ENCODE peak calls at places on chromosome 2, in ten cellular contexts. G is IMR-90, K is HCT116, A is transverse colon, S is GM12891, N is stomach, P is breast epithelium, F is heart left ventricle, J is body of pancreas, R is A549. B is an unnamed sample.

GRCh38 chr2:98282109-98282508 is 64.1 kb upstream of the CNGA3 start:
- DNase-seq in G (no peak), P (no peak), F (no peak), A (no peak), R (no peak), S (no peak), K (no peak), N (no peak), J (no peak), B (no peak)

GRCh38 chr2:239815638-239816035 is 209.5 kb downstream of the NDUFA10 start:
- DNase-seq in P (no peak), R (no peak), F (peak), N (no peak), S (no peak), G (no peak), A (no peak), K (no peak), J (no peak), B (no peak)

GRCh38 chr2:105934467-105934866 is 189.8 kb downstream of the NCK2 start:
- DNase-seq in R (no peak), G (no peak), F (no peak), P (peak), A (no peak), K (no peak), J (no peak), N (no peak), S (no peak), B (no peak)

GRCh38 chr2:37625781-37626548 is 45.5 kb downstream of the CDC42EP3 start:
- DNase-seq in G (peak), S (no peak), A (peak), N (no peak), R (no peak), F (no peak), K (no peak), J (peak), P (no peak), B (no peak)

GRCh38 chr2:135258193-135258592 is 206.1 kb downstream of the RAB3GAP1 start:
- DNase-seq in G (no peak), N (no peak), F (no peak), K (no peak), R (no peak), P (no peak), A (no peak), S (no peak), J (no peak), B (no peak)

GRCh38 chr2:210250577-210250976 is 25.3 kb upstream of the ACADL start:
- DNase-seq in J (no peak), S (no peak), R (no peak), K (no peak), A (no peak), F (no peak), G (no peak), P (no peak), N (no peak), B (no peak)

GRCh38 chr2:172085460-172086159 is at the start of gene DLX1:
- DNase-seq in S (no peak), P (no peak), A (no peak), K (no peak), R (peak), J (no peak), F (peak), G (no peak), N (no peak), B (no peak)

GRCh38 chr2:20050104-20050711 is 1.2 kb downstream of the LAPTM4A start:
- DNase-seq in S (no peak), J (no peak), R (no peak), G (peak), A (peak), K (no peak), N (no peak), P (no peak), F (no peak), B (no peak)

GRCh38 chr2:71831208-71831577 is 316.5 kb downstream of the CYP26B1 start:
- DNase-seq in R (peak), S (no peak), A (no peak), P (no peak), G (peak), K (no peak), N (peak), J (peak), F (no peak), B (peak)

GRCh38 chr2:214706986-214707385 is 102.5 kb downstream of the BARD1 start:
- DNase-seq in P (no peak), A (no peak), K (no peak), G (peak), N (peak), F (no peak), R (no peak), J (peak), S (no peak), B (no peak)

GRCh38 chr2:51505533-51505932 is 473.6 kb upstream of the NRXN1 start:
- DNase-seq in J (no peak), P (no peak), R (no peak), A (no peak), F (no peak), N (no peak), S (no peak), G (no peak), K (no peak), B (no peak)

GRCh38 chr2:172480301-172481218 is 53.2 kb downstream of the ITGA6 start:
- DNase-seq in K (no peak), S (no peak), P (no peak), R (no peak), A (no peak), J (no peak), N (no peak), F (peak), G (peak), B (no peak)

GRCh38 chr2:170747921-170748320 is 22.3 kb upstream of the ERICH2 start:
- DNase-seq in R (no peak), F (no peak), S (no peak), P (no peak), K (no peak), J (no peak), A (no peak), N (no peak), G (peak), B (peak)

GRCh38 chr2:168550670-168551069 is 94.6 kb downstream of the CERS6 start:
- DNase-seq in S (no peak), J (no peak), G (no peak), F (peak), N (no peak), P (no peak), K (no peak), R (no peak), A (no peak), B (no peak)

GRCh38 chr2:223165423-223166214 is 113.6 kb downstream of the KCNE4 start:
- DNase-seq in R (no peak), K (no peak), J (no peak), N (no peak), F (no peak), S (no peak), G (no peak), A (no peak), P (no peak), B (no peak)

GRCh38 chr2:69643602-69644505 is at the start of gene AAK1:
- DNase-seq in R (peak), P (peak), S (peak), K (peak), A (peak), N (peak), J (peak), G (peak), F (peak), B (peak)
- TF ChIP-seq POLR2A in R (peak), P (peak), S (peak), K (peak), A (peak), N (no peak), J (peak), G (peak), F (no peak), B (peak)

GRCh38 chr2:68365087-68365486 is at the start of gene PLEK:
- DNase-seq in N (peak), A (peak), J (peak), R (no peak), F (peak), G (no peak), K (no peak), S (no peak), P (no peak), B (no peak)
- TF ChIP-seq POLR2A in N (no peak), A (peak), J (no peak), R (no peak), F (no peak), G (no peak), K (no peak), S (peak), P (no peak), B (no peak)

GRCh38 chr2:130158631-130159030 is 13.7 kb upstream of the CCDC74B start:
- DNase-seq in N (no peak), K (no peak), S (no peak), A (no peak), R (no peak), F (no peak), G (no peak), P (no peak), J (no peak), B (no peak)
- TF ChIP-seq POLR2A in N (no peak), K (no peak), S (no peak), A (no peak), R (no peak), F (no peak), G (no peak), P (no peak), J (no peak), B (no peak)

GRCh38 chr2:201073071-201073470 is 1.3 kb downstream of the NDUFB3 start:
- DNase-seq in S (no peak), A (no peak), N (no peak), P (no peak), R (no peak), G (no peak), K (no peak), J (no peak), F (no peak), B (no peak)

GRCh38 chr2:201072201-201072530 is 365 bp downstream of the NDUFB3 start:
- DNase-seq in R (no peak), N (no peak), J (no peak), G (no peak), A (no peak), P (no peak), F (no peak), S (no peak), K (no peak), B (no peak)

GRCh38 chr2:201070966-201071304 is 536 bp downstream of the HYCC2 start:
- DNase-seq in A (no peak), N (no peak), K (no peak), F (no peak), S (no peak), P (no peak), J (no peak), R (peak), G (no peak), B (no peak)

GRCh38 chr2:201074996-201075395 is 3.2 kb downstream of the NDUFB3 start:
- DNase-seq in G (no peak), S (no peak), R (no peak), J (no peak), P (no peak), K (no peak), F (no peak), A (no peak), N (no peak), B (no peak)

DNA sequence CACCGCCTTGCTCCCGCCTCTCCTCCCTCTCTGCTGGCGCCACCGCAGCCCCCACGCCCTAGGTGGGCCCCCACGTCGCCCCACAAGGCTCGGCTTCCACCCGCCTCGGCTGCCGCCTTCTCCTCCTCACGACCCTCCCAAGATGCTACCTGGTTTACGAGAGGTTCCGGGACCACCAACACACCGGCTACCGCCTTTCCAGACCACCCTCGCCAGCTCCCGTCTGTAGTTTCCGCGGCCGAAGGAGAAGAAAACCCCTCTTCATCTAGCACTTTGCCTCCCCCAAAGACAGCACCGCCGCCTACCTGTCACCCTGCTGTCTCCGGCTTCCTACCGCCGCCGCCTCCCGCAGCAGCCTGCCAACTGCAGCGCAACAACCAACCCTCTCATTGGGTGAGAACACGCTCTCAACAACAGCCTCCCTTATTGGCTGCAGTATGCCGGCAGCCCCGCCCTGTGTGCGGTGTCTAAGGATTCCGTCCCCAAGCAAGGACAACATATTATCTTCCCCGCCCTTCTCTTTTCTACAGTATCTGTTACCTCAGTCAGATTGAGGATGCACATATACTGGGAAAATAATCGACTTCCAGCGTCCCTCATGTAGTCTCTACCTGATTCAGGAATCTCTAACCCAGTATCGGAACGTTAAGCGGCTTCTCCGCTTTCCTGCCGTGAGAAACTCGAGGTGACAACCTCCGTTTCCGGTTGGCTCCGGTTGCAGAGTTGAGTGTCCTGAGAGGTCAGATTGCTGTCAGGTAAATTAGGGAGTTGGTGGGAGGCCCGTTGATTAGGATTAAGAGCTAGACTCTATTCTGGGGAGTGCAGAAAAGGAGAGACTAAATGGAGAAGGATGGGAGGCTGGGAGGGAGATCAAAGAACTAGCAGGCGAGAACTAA is at the start of the genes HYCC2 and NDUFB3:
- DNase-seq in R (peak), G (peak), P (peak), S (peak), N (peak), A (peak), F (peak), K (peak), J (peak), B (peak)
- TF ChIP-seq POLR2A in R (peak), G (peak), P (peak), S (peak), N (peak), A (peak), F (no peak), K (peak), J (no peak), B (peak)

GRCh38 chr2:237486819-237487448 is at the start of gene MLPH:
- DNase-seq in F (no peak), P (no peak), A (peak), S (no peak), G (peak), K (no peak), N (peak), R (peak), J (peak), B (peak)
- TF ChIP-seq POLR2A in F (no peak), P (peak), A (peak), S (no peak), G (peak), K (no peak), N (no peak), R (peak), J (peak), B (peak)

B was measured in H54.